ENCODE peak calls at places on chromosomes 4 and X, in nine cellular contexts. One of them, this sample, is unnamed.

GRCh38 chr4:663438-664428 is 10.3 kb downstream of the ATP5ME start:
- DNase-seq in kidney: peak
- DNase-seq in pancreas: peak
- DNase-seq in A549: no peak
- DNase-seq in activated CD8-positive, alpha-beta T cell treated with anti-CD3 and anti-CD28 coated beads for 36 hours: peak
- DNase-seq in IMR-90: no peak
- DNase-seq in CD4-positive, alpha-beta T cell: peak
- DNase-seq in neural crest cell: no peak
- DNase-seq in kidney epithelial cell: no peak
- DNase-seq in this sample: peak

GRCh38 chr4:127623755-127624087 is 9.0 kb upstream of the INTU start:
- DNase-seq in kidney: no peak
- DNase-seq in pancreas: no peak
- DNase-seq in A549: peak
- DNase-seq in activated CD8-positive, alpha-beta T cell treated with anti-CD3 and anti-CD28 coated beads for 36 hours: peak
- DNase-seq in IMR-90: peak
- DNase-seq in CD4-positive, alpha-beta T cell: no peak
- DNase-seq in neural crest cell: peak
- DNase-seq in kidney epithelial cell: no peak
- DNase-seq in this sample: no peak

GRCh38 chr4:40377462-40378385 is 42.6 kb downstream of the CHRNA9 start:
- DNase-seq in kidney: no peak
- DNase-seq in pancreas: no peak
- DNase-seq in A549: peak
- DNase-seq in activated CD8-positive, alpha-beta T cell treated with anti-CD3 and anti-CD28 coated beads for 36 hours: no peak
- DNase-seq in IMR-90: peak
- DNase-seq in CD4-positive, alpha-beta T cell: no peak
- DNase-seq in neural crest cell: no peak
- DNase-seq in kidney epithelial cell: no peak
- DNase-seq in this sample: no peak

GRCh38 chr4:124079174-124079780 is 633.3 kb downstream of the ANKRD50 start:
- DNase-seq in kidney: no peak
- DNase-seq in pancreas: no peak
- DNase-seq in A549: no peak
- DNase-seq in activated CD8-positive, alpha-beta T cell treated with anti-CD3 and anti-CD28 coated beads for 36 hours: no peak
- DNase-seq in IMR-90: peak
- DNase-seq in CD4-positive, alpha-beta T cell: no peak
- DNase-seq in neural crest cell: no peak
- DNase-seq in kidney epithelial cell: no peak
- DNase-seq in this sample: no peak

GRCh38 chrX:129534816-129535578 is 5.1 kb upstream of the OCRL start:
- DNase-seq in kidney: no peak
- DNase-seq in pancreas: no peak
- DNase-seq in A549: no peak
- DNase-seq in activated CD8-positive, alpha-beta T cell treated with anti-CD3 and anti-CD28 coated beads for 36 hours: no peak
- DNase-seq in IMR-90: peak
- DNase-seq in CD4-positive, alpha-beta T cell: no peak
- DNase-seq in neural crest cell: no peak
- DNase-seq in kidney epithelial cell: no peak
- DNase-seq in this sample: no peak

GRCh38 chrX:70030242-70030823 is 19.4 kb downstream of the AWAT2 start:
- DNase-seq in kidney: no peak
- DNase-seq in pancreas: no peak
- DNase-seq in A549: peak
- DNase-seq in activated CD8-positive, alpha-beta T cell treated with anti-CD3 and anti-CD28 coated beads for 36 hours: peak
- DNase-seq in IMR-90: peak
- DNase-seq in CD4-positive, alpha-beta T cell: peak
- DNase-seq in neural crest cell: peak
- DNase-seq in kidney epithelial cell: no peak
- DNase-seq in this sample: no peak

GRCh38 chr4:106355193-106355592 is 13.4 kb downstream of the GIMD1 start:
- DNase-seq in kidney: no peak
- DNase-seq in pancreas: no peak
- DNase-seq in A549: no peak
- DNase-seq in activated CD8-positive, alpha-beta T cell treated with anti-CD3 and anti-CD28 coated beads for 36 hours: no peak
- DNase-seq in IMR-90: no peak
- DNase-seq in CD4-positive, alpha-beta T cell: no peak
- DNase-seq in neural crest cell: no peak
- DNase-seq in kidney epithelial cell: no peak
- DNase-seq in this sample: no peak

GRCh38 chr4:4990857-4991540 is 28.3 kb downstream of the CYTL1 start:
- DNase-seq in kidney: peak
- DNase-seq in pancreas: peak
- DNase-seq in A549: peak
- DNase-seq in activated CD8-positive, alpha-beta T cell treated with anti-CD3 and anti-CD28 coated beads for 36 hours: peak
- DNase-seq in IMR-90: peak
- DNase-seq in CD4-positive, alpha-beta T cell: no peak
- DNase-seq in neural crest cell: no peak
- DNase-seq in kidney epithelial cell: peak
- DNase-seq in this sample: no peak

GRCh38 chr4:42330291-42330690 is 67.0 kb upstream of the SHISA3 start:
- DNase-seq in kidney: no peak
- DNase-seq in pancreas: no peak
- DNase-seq in A549: no peak
- DNase-seq in activated CD8-positive, alpha-beta T cell treated with anti-CD3 and anti-CD28 coated beads for 36 hours: no peak
- DNase-seq in IMR-90: no peak
- DNase-seq in CD4-positive, alpha-beta T cell: no peak
- DNase-seq in neural crest cell: no peak
- DNase-seq in kidney epithelial cell: no peak
- DNase-seq in this sample: no peak

GRCh38 chr4:147355849-147356248 is 125.0 kb upstream of the EDNRA start:
- DNase-seq in kidney: no peak
- DNase-seq in pancreas: no peak
- DNase-seq in A549: peak
- DNase-seq in activated CD8-positive, alpha-beta T cell treated with anti-CD3 and anti-CD28 coated beads for 36 hours: no peak
- DNase-seq in IMR-90: peak
- DNase-seq in CD4-positive, alpha-beta T cell: no peak
- DNase-seq in neural crest cell: no peak
- DNase-seq in kidney epithelial cell: peak
- DNase-seq in this sample: no peak

GRCh38 chr4:86218721-86219481 is 141.0 kb downstream of the MAPK10 start:
- DNase-seq in kidney: no peak
- DNase-seq in pancreas: no peak
- DNase-seq in A549: peak
- DNase-seq in activated CD8-positive, alpha-beta T cell treated with anti-CD3 and anti-CD28 coated beads for 36 hours: no peak
- DNase-seq in IMR-90: peak
- DNase-seq in CD4-positive, alpha-beta T cell: no peak
- DNase-seq in neural crest cell: no peak
- DNase-seq in kidney epithelial cell: no peak
- DNase-seq in this sample: no peak

GRCh38 chr4:46081674-46082073 is 42.2 kb downstream of the GABRG1 start:
- DNase-seq in kidney: no peak
- DNase-seq in pancreas: no peak
- DNase-seq in A549: no peak
- DNase-seq in activated CD8-positive, alpha-beta T cell treated with anti-CD3 and anti-CD28 coated beads for 36 hours: no peak
- DNase-seq in IMR-90: no peak
- DNase-seq in CD4-positive, alpha-beta T cell: no peak
- DNase-seq in neural crest cell: no peak
- DNase-seq in kidney epithelial cell: no peak
- DNase-seq in this sample: no peak

GRCh38 chrX:150365953-150366911 is 3.1 kb downstream of the MAMLD1 start:
- DNase-seq in kidney: peak
- DNase-seq in pancreas: peak
- DNase-seq in A549: peak
- DNase-seq in activated CD8-positive, alpha-beta T cell treated with anti-CD3 and anti-CD28 coated beads for 36 hours: peak
- DNase-seq in IMR-90: peak
- DNase-seq in CD4-positive, alpha-beta T cell: no peak
- DNase-seq in neural crest cell: peak
- DNase-seq in kidney epithelial cell: no peak
- DNase-seq in this sample: no peak

GRCh38 chr4:131419147-131419546 is 1729.9 kb upstream of the PCDH10 start:
- DNase-seq in kidney: no peak
- DNase-seq in pancreas: no peak
- DNase-seq in A549: no peak
- DNase-seq in activated CD8-positive, alpha-beta T cell treated with anti-CD3 and anti-CD28 coated beads for 36 hours: no peak
- DNase-seq in IMR-90: no peak
- DNase-seq in CD4-positive, alpha-beta T cell: no peak
- DNase-seq in neural crest cell: no peak
- DNase-seq in kidney epithelial cell: no peak
- DNase-seq in this sample: no peak

GRCh38 chrX:8743126-8743732 is 11.3 kb upstream of the ANOS1 start:
- DNase-seq in kidney: no peak
- DNase-seq in pancreas: peak
- DNase-seq in A549: peak
- DNase-seq in activated CD8-positive, alpha-beta T cell treated with anti-CD3 and anti-CD28 coated beads for 36 hours: peak
- DNase-seq in IMR-90: peak
- DNase-seq in CD4-positive, alpha-beta T cell: peak
- DNase-seq in neural crest cell: peak
- DNase-seq in kidney epithelial cell: no peak
- DNase-seq in this sample: no peak

GRCh38 chr4:41887821-41888699 is 47.2 kb upstream of the TMEM33 start:
- DNase-seq in kidney: no peak
- DNase-seq in pancreas: no peak
- DNase-seq in A549: peak
- DNase-seq in activated CD8-positive, alpha-beta T cell treated with anti-CD3 and anti-CD28 coated beads for 36 hours: peak
- DNase-seq in IMR-90: peak
- DNase-seq in CD4-positive, alpha-beta T cell: no peak
- DNase-seq in neural crest cell: peak
- DNase-seq in kidney epithelial cell: peak
- DNase-seq in this sample: no peak

GRCh38 chr4:51836531-51836930 is 6.4 kb upstream of the DCUN1D4 start:
- DNase-seq in kidney: no peak
- DNase-seq in pancreas: no peak
- DNase-seq in A549: no peak
- DNase-seq in activated CD8-positive, alpha-beta T cell treated with anti-CD3 and anti-CD28 coated beads for 36 hours: no peak
- DNase-seq in IMR-90: no peak
- DNase-seq in CD4-positive, alpha-beta T cell: no peak
- DNase-seq in neural crest cell: no peak
- DNase-seq in kidney epithelial cell: no peak
- DNase-seq in this sample: no peak

GRCh38 chr4:46432923-46433322 is 43.0 kb upstream of the GABRA2 start:
- DNase-seq in kidney: no peak
- DNase-seq in pancreas: no peak
- DNase-seq in A549: no peak
- DNase-seq in activated CD8-positive, alpha-beta T cell treated with anti-CD3 and anti-CD28 coated beads for 36 hours: no peak
- DNase-seq in IMR-90: peak
- DNase-seq in CD4-positive, alpha-beta T cell: no peak
- DNase-seq in neural crest cell: no peak
- DNase-seq in kidney epithelial cell: no peak
- DNase-seq in this sample: no peak

GRCh38 chr4:159508917-159509500 is 406.1 kb downstream of the RAPGEF2 start:
- DNase-seq in kidney: no peak
- DNase-seq in pancreas: no peak
- DNase-seq in A549: no peak
- DNase-seq in activated CD8-positive, alpha-beta T cell treated with anti-CD3 and anti-CD28 coated beads for 36 hours: no peak
- DNase-seq in IMR-90: no peak
- DNase-seq in CD4-positive, alpha-beta T cell: no peak
- DNase-seq in neural crest cell: no peak
- DNase-seq in kidney epithelial cell: peak
- DNase-seq in this sample: no peak

GRCh38 chrX:107747596-107748161 is 27.9 kb downstream of the TSC22D3 start:
- DNase-seq in kidney: no peak
- DNase-seq in pancreas: no peak
- DNase-seq in A549: no peak
- DNase-seq in activated CD8-positive, alpha-beta T cell treated with anti-CD3 and anti-CD28 coated beads for 36 hours: no peak
- DNase-seq in IMR-90: peak
- DNase-seq in CD4-positive, alpha-beta T cell: no peak
- DNase-seq in neural crest cell: no peak
- DNase-seq in kidney epithelial cell: no peak
- DNase-seq in this sample: no peak

GRCh38 chrX:66110112-66110511 is 53.9 kb upstream of the HEPH start:
- DNase-seq in kidney: no peak
- DNase-seq in pancreas: no peak
- DNase-seq in A549: peak
- DNase-seq in activated CD8-positive, alpha-beta T cell treated with anti-CD3 and anti-CD28 coated beads for 36 hours: peak
- DNase-seq in IMR-90: peak
- DNase-seq in CD4-positive, alpha-beta T cell: no peak
- DNase-seq in neural crest cell: no peak
- DNase-seq in kidney epithelial cell: no peak
- DNase-seq in this sample: no peak

GRCh38 chrX:105552395-105552794 is 269.9 kb upstream of the NRK start:
- DNase-seq in kidney: no peak
- DNase-seq in pancreas: no peak
- DNase-seq in A549: peak
- DNase-seq in activated CD8-positive, alpha-beta T cell treated with anti-CD3 and anti-CD28 coated beads for 36 hours: no peak
- DNase-seq in IMR-90: no peak
- DNase-seq in CD4-positive, alpha-beta T cell: no peak
- DNase-seq in neural crest cell: no peak
- DNase-seq in kidney epithelial cell: no peak
- DNase-seq in this sample: no peak
- TF ChIP-seq CTCF in kidney: no peak
- TF ChIP-seq CTCF in pancreas: no peak
- TF ChIP-seq CTCF in A549: no peak
- TF ChIP-seq CTCF in activated CD8-positive, alpha-beta T cell treated with anti-CD3 and anti-CD28 coated beads for 36 hours: no peak
- TF ChIP-seq CTCF in IMR-90: no peak
- TF ChIP-seq CTCF in CD4-positive, alpha-beta T cell: no peak
- TF ChIP-seq CTCF in neural crest cell: no peak
- TF ChIP-seq CTCF in kidney epithelial cell: peak
- TF ChIP-seq CTCF in this sample: no peak

DNA sequence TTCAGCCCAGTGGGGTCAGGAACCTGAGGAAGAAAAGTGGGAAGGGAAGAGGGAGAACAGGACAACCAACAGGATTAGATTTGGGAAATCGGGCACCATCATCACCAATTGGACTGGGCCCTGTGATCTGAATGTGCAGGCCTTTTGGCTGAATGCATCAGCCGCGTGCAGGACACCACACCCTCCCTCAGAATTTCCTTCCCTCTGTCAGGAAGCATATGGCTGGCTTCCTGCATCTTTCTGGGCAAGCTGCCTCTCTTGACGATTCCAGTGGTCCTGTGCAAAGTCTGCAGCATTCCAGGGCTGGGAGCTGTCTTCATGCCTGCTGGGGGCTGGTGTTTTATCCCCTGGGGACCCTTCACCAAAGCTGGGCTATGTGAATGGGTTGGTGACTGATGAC is 16.4 kb downstream of the MAGEA4 start:
- DNase-seq in kidney: no peak
- DNase-seq in pancreas: no peak
- DNase-seq in A549: no peak
- DNase-seq in activated CD8-positive, alpha-beta T cell treated with anti-CD3 and anti-CD28 coated beads for 36 hours: no peak
- DNase-seq in IMR-90: no peak
- DNase-seq in CD4-positive, alpha-beta T cell: no peak
- DNase-seq in neural crest cell: no peak
- DNase-seq in kidney epithelial cell: no peak
- DNase-seq in this sample: no peak
- TF ChIP-seq CTCF in kidney: no peak
- TF ChIP-seq CTCF in pancreas: no peak
- TF ChIP-seq CTCF in A549: no peak
- TF ChIP-seq CTCF in activated CD8-positive, alpha-beta T cell treated with anti-CD3 and anti-CD28 coated beads for 36 hours: no peak
- TF ChIP-seq CTCF in IMR-90: no peak
- TF ChIP-seq CTCF in CD4-positive, alpha-beta T cell: no peak
- TF ChIP-seq CTCF in neural crest cell: no peak
- TF ChIP-seq CTCF in kidney epithelial cell: no peak
- TF ChIP-seq CTCF in this sample: no peak

GRCh38 chr4:54998991-54999390 is 126.4 kb downstream of the KDR start:
- DNase-seq in kidney: no peak
- DNase-seq in pancreas: no peak
- DNase-seq in A549: no peak
- DNase-seq in activated CD8-positive, alpha-beta T cell treated with anti-CD3 and anti-CD28 coated beads for 36 hours: no peak
- DNase-seq in IMR-90: peak
- DNase-seq in CD4-positive, alpha-beta T cell: no peak
- DNase-seq in neural crest cell: no peak
- DNase-seq in kidney epithelial cell: no peak
- DNase-seq in this sample: no peak
- TF ChIP-seq CTCF in kidney: peak
- TF ChIP-seq CTCF in pancreas: peak
- TF ChIP-seq CTCF in A549: no peak
- TF ChIP-seq CTCF in activated CD8-positive, alpha-beta T cell treated with anti-CD3 and anti-CD28 coated beads for 36 hours: no peak
- TF ChIP-seq CTCF in IMR-90: peak
- TF ChIP-seq CTCF in CD4-positive, alpha-beta T cell: no peak
- TF ChIP-seq CTCF in neural crest cell: peak
- TF ChIP-seq CTCF in kidney epithelial cell: peak
- TF ChIP-seq CTCF in this sample: peak

GRCh38 chr4:178395798-178396197 is 953.6 kb upstream of the AGA start:
- DNase-seq in kidney: no peak
- DNase-seq in pancreas: no peak
- DNase-seq in A549: no peak
- DNase-seq in activated CD8-positive, alpha-beta T cell treated with anti-CD3 and anti-CD28 coated beads for 36 hours: no peak
- DNase-seq in IMR-90: no peak
- DNase-seq in CD4-positive, alpha-beta T cell: no peak
- DNase-seq in neural crest cell: no peak
- DNase-seq in kidney epithelial cell: no peak
- DNase-seq in this sample: no peak
- TF ChIP-seq CTCF in kidney: no peak
- TF ChIP-seq CTCF in pancreas: no peak
- TF ChIP-seq CTCF in A549: no peak
- TF ChIP-seq CTCF in activated CD8-positive, alpha-beta T cell treated with anti-CD3 and anti-CD28 coated beads for 36 hours: no peak
- TF ChIP-seq CTCF in IMR-90: no peak
- TF ChIP-seq CTCF in CD4-positive, alpha-beta T cell: no peak
- TF ChIP-seq CTCF in neural crest cell: peak
- TF ChIP-seq CTCF in kidney epithelial cell: no peak
- TF ChIP-seq CTCF in this sample: peak

This sample was measured in chondrocyte.